ENCODE peak calls at places on chromosome 20, in ten cellular contexts. K is heart left ventricle, V is suprapubic skin, J is sigmoid colon, U is prostate gland, L is uterus, F is stomach, E is IMR-90, W is breast epithelium, S is HCT116. Z is an unnamed sample. For H3K4me1, the result is how much of the 10 kb centered on the place peaks cover.

GRCh38 chr20:14925286-14925685 is 587.9 kb upstream of the FLRT3 start:
- DNase-seq in K (no peak), V (no peak), J (no peak), U (no peak), L (no peak), F (no peak), E (no peak), W (no peak), S (no peak), Z (no peak)

GRCh38 chr20:6381887-6382286 is 259.1 kb upstream of the FERMT1 start:
- DNase-seq in K (no peak), V (no peak), J (no peak), U (no peak), L (no peak), F (no peak), E (peak), W (no peak), S (no peak), Z (no peak)

GRCh38 chr20:44973053-44973452 is 6.7 kb downstream of the STK4 start:
- DNase-seq in K (no peak), V (no peak), J (no peak), U (no peak), L (no peak), F (no peak), E (no peak), W (no peak), S (no peak), Z (no peak)

GRCh38 chr20:34798328-34798727 is 27.1 kb downstream of the NCOA6 start:
- DNase-seq in K (no peak), V (no peak), J (no peak), U (no peak), L (no peak), F (no peak), E (no peak), W (no peak), S (no peak), Z (no peak)

GRCh38 chr20:31862506-31862905 is 7.8 kb downstream of the DUSP15 start:
- DNase-seq in K (no peak), V (no peak), J (no peak), U (no peak), L (no peak), F (no peak), E (no peak), W (no peak), S (no peak), Z (no peak)

GRCh38 chr20:25543068-25543467 is 42.3 kb downstream of the NINL start:
- DNase-seq in K (no peak), V (no peak), J (no peak), U (no peak), L (no peak), F (no peak), E (peak), W (no peak), S (no peak), Z (no peak)

GRCh38 chr20:32437391-32438074 is 79.4 kb downstream of the ASXL1 start:
- DNase-seq in K (no peak), V (no peak), J (no peak), U (no peak), L (no peak), F (no peak), E (no peak), W (peak), S (no peak), Z (no peak)

GRCh38 chr20:51533291-51534172 is 9.0 kb downstream of the NFATC2 start:
- DNase-seq in K (no peak), V (no peak), J (no peak), U (no peak), L (no peak), F (no peak), E (peak), W (no peak), S (peak), Z (no peak)

GRCh38 chr20:47318596-47319516 is 37.6 kb downstream of the ZMYND8 start:
- DNase-seq in K (peak), V (peak), J (peak), U (peak), L (peak), F (peak), E (peak), W (peak), S (no peak), Z (peak)

GRCh38 chr20:19928379-19929360 is 88.5 kb upstream of the NAA20 start:
- DNase-seq in K (no peak), V (no peak), J (no peak), U (peak), L (no peak), F (peak), E (no peak), W (peak), S (no peak), Z (no peak)

GRCh38 chr20:57006411-57007170 is 259.9 kb downstream of the BMP7 start:
- DNase-seq in K (no peak), V (no peak), J (no peak), U (no peak), L (peak), F (no peak), E (no peak), W (no peak), S (no peak), Z (no peak)

GRCh38 chr20:34364013-34364382 is 925 bp downstream of the ITCH start:
- DNase-seq in K (no peak), V (no peak), J (no peak), U (no peak), L (no peak), F (no peak), E (peak), W (no peak), S (no peak), Z (peak)

GRCh38 chr20:48750941-48751620 is 76.7 kb downstream of the PREX1 start:
- DNase-seq in K (peak), V (no peak), J (no peak), U (no peak), L (peak), F (peak), E (no peak), W (peak), S (no peak), Z (no peak)

GRCh38 chr20:43982886-43983285 is 68.2 kb downstream of the TOX2 start:
- DNase-seq in K (no peak), V (peak), J (no peak), U (no peak), L (no peak), F (no peak), E (no peak), W (no peak), S (no peak), Z (no peak)

GRCh38 chr20:53832499-53832898 is 237.9 kb downstream of the BCAS1 start:
- DNase-seq in K (no peak), V (no peak), J (no peak), U (no peak), L (no peak), F (no peak), E (no peak), W (no peak), S (no peak), Z (no peak)

GRCh38 chr20:10652660-10653191 is 21.1 kb downstream of the JAG1 start:
- DNase-seq in K (no peak), V (peak), J (peak), U (no peak), L (no peak), F (no peak), E (peak), W (no peak), S (no peak), Z (no peak)

GRCh38 chr20:33015700-33016580 is 8.4 kb downstream of the BPIFB2 start:
- DNase-seq in K (no peak), V (no peak), J (no peak), U (no peak), L (no peak), F (no peak), E (no peak), W (no peak), S (no peak), Z (no peak)

GRCh38 chr20:46134716-46135115 is 16.6 kb downstream of the CD40 start:
- DNase-seq in K (no peak), V (no peak), J (no peak), U (no peak), L (no peak), F (no peak), E (no peak), W (no peak), S (no peak), Z (no peak)

GRCh38 chr20:46133886-46134654 is 16.0 kb downstream of the CD40 start:
- DNase-seq in K (no peak), V (no peak), J (no peak), U (no peak), L (no peak), F (no peak), E (no peak), W (no peak), S (no peak), Z (no peak)

GRCh38 chr20:46131396-46131795 is 13.3 kb downstream of the CD40 start:
- DNase-seq in K (no peak), V (no peak), J (no peak), U (no peak), L (no peak), F (no peak), E (peak), W (no peak), S (no peak), Z (no peak)

GRCh38 chr20:46130534-46130933 is 12.4 kb downstream of the CD40 start:
- DNase-seq in K (no peak), V (peak), J (peak), U (no peak), L (no peak), F (no peak), E (no peak), W (no peak), S (no peak), Z (no peak)

GRCh38 chr20:46132705-46133120 is 14.6 kb downstream of the CD40 start:
- DNase-seq in K (peak), V (peak), J (peak), U (peak), L (peak), F (peak), E (peak), W (peak), S (peak), Z (peak)
- TF ChIP-seq POLR2A in K (no peak), V (no peak), J (no peak), U (no peak), L (no peak), F (no peak), E (no peak), W (no peak), S (no peak), Z (no peak)

DNA sequence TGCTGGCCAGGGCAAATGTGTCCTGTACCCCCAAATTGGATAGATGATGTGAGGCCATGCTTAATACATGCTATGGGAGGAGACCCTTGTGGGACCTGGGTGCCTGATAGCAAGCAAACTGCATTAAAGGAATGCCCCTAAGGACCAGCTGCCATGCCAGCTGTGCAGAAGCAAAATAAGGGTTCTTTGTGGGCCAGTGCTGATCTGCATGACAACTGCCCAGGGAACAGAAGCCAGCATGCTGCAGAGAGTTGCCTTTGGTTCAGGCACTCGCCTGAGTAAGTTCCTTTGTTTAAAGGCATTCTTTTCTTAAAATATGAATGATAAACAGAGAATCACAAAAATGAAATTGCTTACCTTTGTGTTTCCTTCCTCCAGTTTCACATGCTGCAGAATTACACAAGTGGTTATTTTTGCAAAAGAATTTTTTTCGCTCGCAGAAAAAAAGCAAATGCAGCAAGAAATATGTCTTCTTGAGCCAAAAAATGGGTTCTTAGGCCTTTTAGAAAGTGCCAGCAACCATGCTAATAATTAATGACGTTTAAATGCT is 6.9 kb upstream of the SYNDIG1 start:
- DNase-seq in K (no peak), V (no peak), J (no peak), U (no peak), L (no peak), F (no peak), E (no peak), W (no peak), S (no peak), Z (no peak)
- H3K4me1 ChIP-seq in K (under half), V (under half), J (under half), U (under half), L (under half), F (under half), E (under half), W (under half), S (under half), Z (under half)

DNA sequence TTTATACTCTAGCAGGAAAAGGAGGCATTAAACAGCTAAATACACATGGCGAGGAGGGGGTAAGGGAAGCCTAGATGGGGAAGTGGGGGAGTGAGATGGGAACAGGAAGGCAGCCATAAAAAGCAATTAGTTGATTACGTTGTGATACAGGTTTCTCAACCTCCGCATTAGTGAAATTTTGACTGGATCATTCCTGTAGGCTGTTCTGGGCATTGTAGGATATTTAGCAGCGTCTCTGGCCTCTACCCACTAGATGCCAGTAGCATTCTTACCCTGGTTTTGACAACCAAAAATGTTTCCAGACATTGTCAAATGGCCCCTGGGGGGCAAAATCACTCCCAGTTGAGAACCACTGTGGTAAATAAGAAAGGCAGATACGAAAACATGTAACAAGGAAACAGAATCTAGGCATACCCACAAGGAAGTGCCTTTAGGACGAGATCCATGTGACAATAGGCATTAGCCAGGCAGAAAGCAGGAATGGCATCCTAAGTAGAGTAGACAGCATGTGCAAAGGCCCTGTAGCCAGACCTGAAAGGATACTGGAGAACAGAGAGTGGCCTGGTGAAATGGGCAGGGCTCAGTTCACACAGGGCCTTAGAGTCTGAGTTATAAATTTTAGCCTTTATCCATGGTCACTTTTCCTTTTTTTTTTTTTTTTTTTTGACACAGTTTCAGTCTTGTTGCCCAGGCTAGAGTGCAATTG is 25.8 kb upstream of the PTPN1 start:
- DNase-seq in K (no peak), V (no peak), J (no peak), U (no peak), L (no peak), F (no peak), E (no peak), W (no peak), S (no peak), Z (no peak)
- TF ChIP-seq CTCF in K (no peak), V (no peak), J (no peak), U (no peak), L (no peak), F (no peak), E (peak), W (no peak), S (no peak), Z (no peak)

GRCh38 chr20:50191065-50191565 is 485 bp downstream of the CEBPB start:
- DNase-seq in K (peak), V (no peak), J (no peak), U (peak), L (peak), F (peak), E (no peak), W (peak), S (no peak), Z (peak)

GRCh38 chr20:50193169-50193850 is 2.7 kb downstream of the CEBPB start:
- DNase-seq in K (peak), V (no peak), J (peak), U (no peak), L (no peak), F (no peak), E (peak), W (no peak), S (no peak), Z (peak)

GRCh38 chr20:50190251-50191064 is at the start of gene CEBPB:
- DNase-seq in K (peak), V (peak), J (peak), U (peak), L (peak), F (peak), E (peak), W (peak), S (peak), Z (peak)

GRCh38 chr20:50192364-50193168 is 1.9 kb downstream of the CEBPB start:
- DNase-seq in K (peak), V (peak), J (peak), U (peak), L (peak), F (peak), E (peak), W (peak), S (peak), Z (peak)

GRCh38 chr20:50191566-50192363 is 1.1 kb downstream of the CEBPB start:
- DNase-seq in K (peak), V (no peak), J (peak), U (peak), L (no peak), F (peak), E (peak), W (peak), S (no peak), Z (no peak)
- TF ChIP-seq POLR2A in K (no peak), V (no peak), J (peak), U (no peak), L (peak), F (no peak), E (peak), W (no peak), S (peak), Z (peak)

GRCh38 chr20:63653041-63653973 is at the start of gene STMN3:
- DNase-seq in K (peak), V (peak), J (peak), U (peak), L (peak), F (peak), E (peak), W (peak), S (peak), Z (peak)
- H3K4me1 ChIP-seq in K (under half), V (under half), J (under half), U (under half), L (under half), F (under half), E (under half), W (under half), S (under half), Z (under half)

GRCh38 chr20:62892348-62893304 is 31.0 kb upstream of the TCFL5 start:
- DNase-seq in K (no peak), V (no peak), J (no peak), U (no peak), L (no peak), F (no peak), E (no peak), W (no peak), S (no peak), Z (no peak)

GRCh38 chr20:62894261-62894660 is 32.0 kb downstream of the DIDO1 start:
- DNase-seq in K (no peak), V (no peak), J (no peak), U (no peak), L (no peak), F (no peak), E (no peak), W (no peak), S (no peak), Z (no peak)

GRCh38 chr20:62895539-62895938 is 30.8 kb downstream of the DIDO1 start:
- DNase-seq in K (no peak), V (no peak), J (no peak), U (no peak), L (no peak), F (no peak), E (no peak), W (no peak), S (no peak), Z (no peak)

GRCh38 chr20:62891111-62891510 is 29.5 kb upstream of the TCFL5 start:
- DNase-seq in K (no peak), V (no peak), J (no peak), U (no peak), L (no peak), F (no peak), E (peak), W (no peak), S (no peak), Z (no peak)

DNA sequence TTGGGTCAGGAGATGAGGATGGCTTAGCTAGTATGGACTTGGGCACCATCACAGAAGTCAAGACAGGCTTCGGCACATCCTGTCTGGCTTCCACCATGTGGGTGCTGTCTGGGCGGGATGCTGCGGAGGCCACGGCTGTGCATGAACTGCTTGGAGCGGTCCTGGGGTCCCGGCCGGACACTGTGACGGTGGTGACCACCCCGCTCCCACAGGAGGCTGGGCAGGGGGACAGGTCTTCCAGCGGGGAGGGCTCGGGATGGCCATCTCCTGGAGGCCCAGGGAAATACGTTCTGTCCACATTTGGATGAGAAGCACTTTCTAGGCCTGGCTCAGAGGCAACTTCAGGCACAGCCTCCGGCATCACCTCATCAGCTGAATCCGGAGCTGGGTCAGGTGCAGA is 32.1 kb upstream of the TCFL5 start:
- DNase-seq in K (no peak), V (no peak), J (no peak), U (no peak), L (no peak), F (no peak), E (no peak), W (no peak), S (no peak), Z (no peak)
- TF ChIP-seq CTCF in K (no peak), V (no peak), J (no peak), U (no peak), L (no peak), F (no peak), E (peak), W (no peak), S (peak), Z (no peak)

Z was measured in tibial nerve.